ENCODE peak calls at places on chromosomes 5 and 9, in ten cellular contexts. One of them, this sample, is unnamed.
A peak's percentile ranks its signal among the peaks of the same experiment; 100 is the strongest.

GRCh38 chr5:64612349-64612961 is 77.8 kb upstream of the SHISAL2B start:
- DNase-seq in cardiac septum: no peak
- DNase-seq in effector memory CD4-positive, alpha-beta T cell: no peak
- DNase-seq in RPMI7951: peak; percentile 36
- DNase-seq in epithelial cell of proximal tubule: peak; percentile 32
- DNase-seq in activated effector memory CD4-positive, alpha-beta T cell treated with anti-CD3 and anti-CD28 coated beads, Interleukin-2, amount 50 U/mL, for 16 hours: no peak
- DNase-seq in anterior cingulate cortex: peak; percentile 58
- DNase-seq in right atrium auricular region: no peak
- DNase-seq in body of pancreas: peak; percentile 48
- DNase-seq in activated CD8-positive, alpha-beta memory T cell treated with anti-CD3 and anti-CD28 coated beads for 48 hours: no peak
- DNase-seq in this sample: peak; percentile 67

GRCh38 chr5:180118391-180118791 is 46.8 kb upstream of the RNF130 start:
- DNase-seq in epithelial cell of proximal tubule: no peak
- DNase-seq in activated effector memory CD4-positive, alpha-beta T cell treated with anti-CD3 and anti-CD28 coated beads, Interleukin-2, amount 50 U/mL, for 16 hours: peak; percentile 50
- DNase-seq in cardiac septum: peak; percentile 64
- DNase-seq in effector memory CD4-positive, alpha-beta T cell: no peak
- DNase-seq in right atrium auricular region: no peak
- DNase-seq in body of pancreas: no peak
- DNase-seq in anterior cingulate cortex: no peak
- DNase-seq in activated CD8-positive, alpha-beta memory T cell treated with anti-CD3 and anti-CD28 coated beads for 48 hours: no peak
- DNase-seq in RPMI7951: no peak
- DNase-seq in this sample: no peak

GRCh38 chr9:99693888-99694287 is 127.8 kb upstream of the NR4A3 start:
- DNase-seq in epithelial cell of proximal tubule: no peak
- DNase-seq in activated CD8-positive, alpha-beta memory T cell treated with anti-CD3 and anti-CD28 coated beads for 48 hours: no peak
- DNase-seq in effector memory CD4-positive, alpha-beta T cell: no peak
- DNase-seq in cardiac septum: no peak
- DNase-seq in body of pancreas: no peak
- DNase-seq in right atrium auricular region: no peak
- DNase-seq in RPMI7951: no peak
- DNase-seq in anterior cingulate cortex: no peak
- DNase-seq in activated effector memory CD4-positive, alpha-beta T cell treated with anti-CD3 and anti-CD28 coated beads, Interleukin-2, amount 50 U/mL, for 16 hours: no peak
- DNase-seq in this sample: no peak

GRCh38 chr5:132464155-132464939 is 26.2 kb downstream of the IRF1 start:
- DNase-seq in right atrium auricular region: no peak
- DNase-seq in RPMI7951: peak; percentile 59
- DNase-seq in activated effector memory CD4-positive, alpha-beta T cell treated with anti-CD3 and anti-CD28 coated beads, Interleukin-2, amount 50 U/mL, for 16 hours: peak; percentile 76
- DNase-seq in activated CD8-positive, alpha-beta memory T cell treated with anti-CD3 and anti-CD28 coated beads for 48 hours: no peak
- DNase-seq in cardiac septum: no peak
- DNase-seq in anterior cingulate cortex: peak; percentile 30
- DNase-seq in body of pancreas: no peak
- DNase-seq in effector memory CD4-positive, alpha-beta T cell: no peak
- DNase-seq in epithelial cell of proximal tubule: no peak
- DNase-seq in this sample: no peak

GRCh38 chr5:10329808-10330481 is 22.2 kb upstream of the CMBL start:
- DNase-seq in body of pancreas: peak; percentile 47
- DNase-seq in anterior cingulate cortex: peak; percentile 39
- DNase-seq in activated CD8-positive, alpha-beta memory T cell treated with anti-CD3 and anti-CD28 coated beads for 48 hours: no peak
- DNase-seq in right atrium auricular region: peak; percentile 62
- DNase-seq in epithelial cell of proximal tubule: no peak
- DNase-seq in effector memory CD4-positive, alpha-beta T cell: no peak
- DNase-seq in cardiac septum: peak; percentile 71
- DNase-seq in activated effector memory CD4-positive, alpha-beta T cell treated with anti-CD3 and anti-CD28 coated beads, Interleukin-2, amount 50 U/mL, for 16 hours: no peak
- DNase-seq in RPMI7951: peak; percentile 70
- DNase-seq in this sample: peak; percentile 38

GRCh38 chr5:177442066-177442836 is 4.4 kb upstream of the PRR7 start:
- DNase-seq in anterior cingulate cortex: no peak
- DNase-seq in body of pancreas: no peak
- DNase-seq in cardiac septum: no peak
- DNase-seq in activated CD8-positive, alpha-beta memory T cell treated with anti-CD3 and anti-CD28 coated beads for 48 hours: no peak
- DNase-seq in RPMI7951: no peak
- DNase-seq in activated effector memory CD4-positive, alpha-beta T cell treated with anti-CD3 and anti-CD28 coated beads, Interleukin-2, amount 50 U/mL, for 16 hours: no peak
- DNase-seq in epithelial cell of proximal tubule: no peak
- DNase-seq in effector memory CD4-positive, alpha-beta T cell: no peak
- DNase-seq in right atrium auricular region: no peak
- DNase-seq in this sample: no peak

GRCh38 chr5:63916786-63917185 is 45.5 kb downstream of the HTR1A start:
- DNase-seq in cardiac septum: no peak
- DNase-seq in body of pancreas: no peak
- DNase-seq in effector memory CD4-positive, alpha-beta T cell: no peak
- DNase-seq in activated CD8-positive, alpha-beta memory T cell treated with anti-CD3 and anti-CD28 coated beads for 48 hours: no peak
- DNase-seq in anterior cingulate cortex: no peak
- DNase-seq in RPMI7951: peak; percentile 7
- DNase-seq in activated effector memory CD4-positive, alpha-beta T cell treated with anti-CD3 and anti-CD28 coated beads, Interleukin-2, amount 50 U/mL, for 16 hours: no peak
- DNase-seq in epithelial cell of proximal tubule: no peak
- DNase-seq in right atrium auricular region: no peak
- DNase-seq in this sample: no peak

GRCh38 chr5:151383011-151383410 is 35.7 kb upstream of the SLC36A2 start:
- DNase-seq in body of pancreas: no peak
- DNase-seq in epithelial cell of proximal tubule: no peak
- DNase-seq in cardiac septum: no peak
- DNase-seq in right atrium auricular region: no peak
- DNase-seq in activated CD8-positive, alpha-beta memory T cell treated with anti-CD3 and anti-CD28 coated beads for 48 hours: no peak
- DNase-seq in activated effector memory CD4-positive, alpha-beta T cell treated with anti-CD3 and anti-CD28 coated beads, Interleukin-2, amount 50 U/mL, for 16 hours: no peak
- DNase-seq in effector memory CD4-positive, alpha-beta T cell: no peak
- DNase-seq in anterior cingulate cortex: no peak
- DNase-seq in RPMI7951: no peak
- DNase-seq in this sample: no peak

GRCh38 chr9:132995906-132996305 is 17.4 kb downstream of the GFI1B start:
- DNase-seq in body of pancreas: no peak
- DNase-seq in RPMI7951: no peak
- DNase-seq in epithelial cell of proximal tubule: no peak
- DNase-seq in anterior cingulate cortex: no peak
- DNase-seq in effector memory CD4-positive, alpha-beta T cell: no peak
- DNase-seq in activated effector memory CD4-positive, alpha-beta T cell treated with anti-CD3 and anti-CD28 coated beads, Interleukin-2, amount 50 U/mL, for 16 hours: no peak
- DNase-seq in cardiac septum: no peak
- DNase-seq in activated CD8-positive, alpha-beta memory T cell treated with anti-CD3 and anti-CD28 coated beads for 48 hours: no peak
- DNase-seq in right atrium auricular region: no peak
- DNase-seq in this sample: no peak

GRCh38 chr5:9927106-9927505 is 297.0 kb upstream of the TAS2R1 start:
- DNase-seq in epithelial cell of proximal tubule: peak; percentile 80
- DNase-seq in effector memory CD4-positive, alpha-beta T cell: no peak
- DNase-seq in anterior cingulate cortex: no peak
- DNase-seq in body of pancreas: no peak
- DNase-seq in RPMI7951: no peak
- DNase-seq in right atrium auricular region: no peak
- DNase-seq in activated effector memory CD4-positive, alpha-beta T cell treated with anti-CD3 and anti-CD28 coated beads, Interleukin-2, amount 50 U/mL, for 16 hours: no peak
- DNase-seq in cardiac septum: no peak
- DNase-seq in activated CD8-positive, alpha-beta memory T cell treated with anti-CD3 and anti-CD28 coated beads for 48 hours: no peak
- DNase-seq in this sample: no peak

GRCh38 chr9:132141364-132141947 is 20.4 kb upstream of the NTNG2 start:
- DNase-seq in RPMI7951: peak; percentile 52
- DNase-seq in right atrium auricular region: no peak
- DNase-seq in epithelial cell of proximal tubule: no peak
- DNase-seq in effector memory CD4-positive, alpha-beta T cell: no peak
- DNase-seq in anterior cingulate cortex: peak; percentile 70
- DNase-seq in body of pancreas: peak; percentile 32
- DNase-seq in cardiac septum: no peak
- DNase-seq in activated effector memory CD4-positive, alpha-beta T cell treated with anti-CD3 and anti-CD28 coated beads, Interleukin-2, amount 50 U/mL, for 16 hours: no peak
- DNase-seq in activated CD8-positive, alpha-beta memory T cell treated with anti-CD3 and anti-CD28 coated beads for 48 hours: no peak
- DNase-seq in this sample: no peak

GRCh38 chr5:1768283-1769000 is 31.2 kb downstream of the MRPL36 start:
- DNase-seq in body of pancreas: no peak
- DNase-seq in activated effector memory CD4-positive, alpha-beta T cell treated with anti-CD3 and anti-CD28 coated beads, Interleukin-2, amount 50 U/mL, for 16 hours: no peak
- DNase-seq in RPMI7951: no peak
- DNase-seq in cardiac septum: no peak
- DNase-seq in right atrium auricular region: no peak
- DNase-seq in anterior cingulate cortex: no peak
- DNase-seq in activated CD8-positive, alpha-beta memory T cell treated with anti-CD3 and anti-CD28 coated beads for 48 hours: no peak
- DNase-seq in effector memory CD4-positive, alpha-beta T cell: no peak
- DNase-seq in epithelial cell of proximal tubule: no peak
- DNase-seq in this sample: no peak

GRCh38 chr9:18343799-18344198 is 130.2 kb upstream of the ADAMTSL1 start:
- DNase-seq in effector memory CD4-positive, alpha-beta T cell: no peak
- DNase-seq in epithelial cell of proximal tubule: no peak
- DNase-seq in activated CD8-positive, alpha-beta memory T cell treated with anti-CD3 and anti-CD28 coated beads for 48 hours: no peak
- DNase-seq in right atrium auricular region: no peak
- DNase-seq in activated effector memory CD4-positive, alpha-beta T cell treated with anti-CD3 and anti-CD28 coated beads, Interleukin-2, amount 50 U/mL, for 16 hours: no peak
- DNase-seq in cardiac septum: no peak
- DNase-seq in RPMI7951: no peak
- DNase-seq in body of pancreas: no peak
- DNase-seq in anterior cingulate cortex: no peak
- DNase-seq in this sample: no peak

GRCh38 chr5:95689680-95690079 is 6.9 kb upstream of the SPATA9 start:
- DNase-seq in epithelial cell of proximal tubule: no peak
- DNase-seq in RPMI7951: no peak
- DNase-seq in effector memory CD4-positive, alpha-beta T cell: no peak
- DNase-seq in right atrium auricular region: no peak
- DNase-seq in activated CD8-positive, alpha-beta memory T cell treated with anti-CD3 and anti-CD28 coated beads for 48 hours: no peak
- DNase-seq in body of pancreas: no peak
- DNase-seq in anterior cingulate cortex: no peak
- DNase-seq in activated effector memory CD4-positive, alpha-beta T cell treated with anti-CD3 and anti-CD28 coated beads, Interleukin-2, amount 50 U/mL, for 16 hours: no peak
- DNase-seq in cardiac septum: no peak
- DNase-seq in this sample: no peak

GRCh38 chr9:96556701-96557461 is 62.8 kb downstream of the CDC14B start:
- DNase-seq in activated effector memory CD4-positive, alpha-beta T cell treated with anti-CD3 and anti-CD28 coated beads, Interleukin-2, amount 50 U/mL, for 16 hours: no peak
- DNase-seq in anterior cingulate cortex: no peak
- DNase-seq in cardiac septum: no peak
- DNase-seq in activated CD8-positive, alpha-beta memory T cell treated with anti-CD3 and anti-CD28 coated beads for 48 hours: no peak
- DNase-seq in right atrium auricular region: no peak
- DNase-seq in effector memory CD4-positive, alpha-beta T cell: no peak
- DNase-seq in body of pancreas: no peak
- DNase-seq in epithelial cell of proximal tubule: no peak
- DNase-seq in RPMI7951: peak; percentile 75
- DNase-seq in this sample: no peak

GRCh38 chr9:21685502-21685901 is 116.9 kb upstream of the MTAP start:
- DNase-seq in epithelial cell of proximal tubule: no peak
- DNase-seq in cardiac septum: no peak
- DNase-seq in right atrium auricular region: no peak
- DNase-seq in effector memory CD4-positive, alpha-beta T cell: no peak
- DNase-seq in anterior cingulate cortex: no peak
- DNase-seq in RPMI7951: no peak
- DNase-seq in activated CD8-positive, alpha-beta memory T cell treated with anti-CD3 and anti-CD28 coated beads for 48 hours: no peak
- DNase-seq in activated effector memory CD4-positive, alpha-beta T cell treated with anti-CD3 and anti-CD28 coated beads, Interleukin-2, amount 50 U/mL, for 16 hours: no peak
- DNase-seq in body of pancreas: no peak
- DNase-seq in this sample: no peak

GRCh38 chr5:57383093-57383861 is 99.3 kb downstream of the ACTBL2 start:
- DNase-seq in epithelial cell of proximal tubule: no peak
- DNase-seq in RPMI7951: peak; percentile 95
- DNase-seq in activated CD8-positive, alpha-beta memory T cell treated with anti-CD3 and anti-CD28 coated beads for 48 hours: no peak
- DNase-seq in cardiac septum: no peak
- DNase-seq in activated effector memory CD4-positive, alpha-beta T cell treated with anti-CD3 and anti-CD28 coated beads, Interleukin-2, amount 50 U/mL, for 16 hours: peak; percentile 75
- DNase-seq in body of pancreas: no peak
- DNase-seq in anterior cingulate cortex: peak; percentile 3
- DNase-seq in right atrium auricular region: no peak
- DNase-seq in effector memory CD4-positive, alpha-beta T cell: no peak
- DNase-seq in this sample: no peak

GRCh38 chr5:164317676-164318075 is 812.3 kb downstream of the MAT2B start:
- DNase-seq in anterior cingulate cortex: no peak
- DNase-seq in right atrium auricular region: no peak
- DNase-seq in epithelial cell of proximal tubule: no peak
- DNase-seq in cardiac septum: no peak
- DNase-seq in effector memory CD4-positive, alpha-beta T cell: no peak
- DNase-seq in RPMI7951: no peak
- DNase-seq in body of pancreas: no peak
- DNase-seq in activated CD8-positive, alpha-beta memory T cell treated with anti-CD3 and anti-CD28 coated beads for 48 hours: no peak
- DNase-seq in activated effector memory CD4-positive, alpha-beta T cell treated with anti-CD3 and anti-CD28 coated beads, Interleukin-2, amount 50 U/mL, for 16 hours: no peak
- DNase-seq in this sample: no peak

GRCh38 chr5:27821681-27822080 is 783.3 kb upstream of the CDH9 start:
- DNase-seq in body of pancreas: no peak
- DNase-seq in effector memory CD4-positive, alpha-beta T cell: no peak
- DNase-seq in activated CD8-positive, alpha-beta memory T cell treated with anti-CD3 and anti-CD28 coated beads for 48 hours: no peak
- DNase-seq in right atrium auricular region: no peak
- DNase-seq in activated effector memory CD4-positive, alpha-beta T cell treated with anti-CD3 and anti-CD28 coated beads, Interleukin-2, amount 50 U/mL, for 16 hours: no peak
- DNase-seq in cardiac septum: no peak
- DNase-seq in epithelial cell of proximal tubule: no peak
- DNase-seq in anterior cingulate cortex: no peak
- DNase-seq in RPMI7951: peak; percentile 38
- DNase-seq in this sample: no peak

GRCh38 chr9:81557452-81557956 is 131.8 kb downstream of the TLE1 start:
- DNase-seq in right atrium auricular region: no peak
- DNase-seq in activated effector memory CD4-positive, alpha-beta T cell treated with anti-CD3 and anti-CD28 coated beads, Interleukin-2, amount 50 U/mL, for 16 hours: no peak
- DNase-seq in RPMI7951: no peak
- DNase-seq in effector memory CD4-positive, alpha-beta T cell: no peak
- DNase-seq in anterior cingulate cortex: no peak
- DNase-seq in body of pancreas: no peak
- DNase-seq in activated CD8-positive, alpha-beta memory T cell treated with anti-CD3 and anti-CD28 coated beads for 48 hours: no peak
- DNase-seq in cardiac septum: no peak
- DNase-seq in epithelial cell of proximal tubule: no peak
- DNase-seq in this sample: no peak

GRCh38 chr9:114448706-114449105 is 56.6 kb downstream of the WHRN start:
- DNase-seq in right atrium auricular region: no peak
- DNase-seq in RPMI7951: peak; percentile 89
- DNase-seq in activated effector memory CD4-positive, alpha-beta T cell treated with anti-CD3 and anti-CD28 coated beads, Interleukin-2, amount 50 U/mL, for 16 hours: no peak
- DNase-seq in body of pancreas: no peak
- DNase-seq in activated CD8-positive, alpha-beta memory T cell treated with anti-CD3 and anti-CD28 coated beads for 48 hours: no peak
- DNase-seq in epithelial cell of proximal tubule: no peak
- DNase-seq in anterior cingulate cortex: no peak
- DNase-seq in cardiac septum: no peak
- DNase-seq in effector memory CD4-positive, alpha-beta T cell: no peak
- DNase-seq in this sample: no peak

GRCh38 chr9:83583151-83584014 is 39.6 kb upstream of the IDNK start:
- DNase-seq in right atrium auricular region: peak; percentile 63
- DNase-seq in epithelial cell of proximal tubule: no peak
- DNase-seq in activated CD8-positive, alpha-beta memory T cell treated with anti-CD3 and anti-CD28 coated beads for 48 hours: no peak
- DNase-seq in effector memory CD4-positive, alpha-beta T cell: no peak
- DNase-seq in body of pancreas: peak; percentile 68
- DNase-seq in anterior cingulate cortex: peak; percentile 3
- DNase-seq in activated effector memory CD4-positive, alpha-beta T cell treated with anti-CD3 and anti-CD28 coated beads, Interleukin-2, amount 50 U/mL, for 16 hours: peak; percentile 66
- DNase-seq in RPMI7951: peak; percentile 13
- DNase-seq in cardiac septum: no peak
- DNase-seq in this sample: peak; percentile 72

GRCh38 chr9:89684912-89685636 is 80.3 kb downstream of the GADD45G start:
- DNase-seq in effector memory CD4-positive, alpha-beta T cell: no peak
- DNase-seq in cardiac septum: no peak
- DNase-seq in epithelial cell of proximal tubule: no peak
- DNase-seq in activated CD8-positive, alpha-beta memory T cell treated with anti-CD3 and anti-CD28 coated beads for 48 hours: no peak
- DNase-seq in body of pancreas: peak; percentile 81
- DNase-seq in RPMI7951: no peak
- DNase-seq in right atrium auricular region: no peak
- DNase-seq in anterior cingulate cortex: peak; percentile 34
- DNase-seq in activated effector memory CD4-positive, alpha-beta T cell treated with anti-CD3 and anti-CD28 coated beads, Interleukin-2, amount 50 U/mL, for 16 hours: no peak
- DNase-seq in this sample: peak; percentile 80

GRCh38 chr5:149674686-149675085 is 55.4 kb upstream of the PPARGC1B start:
- DNase-seq in RPMI7951: no peak
- DNase-seq in activated CD8-positive, alpha-beta memory T cell treated with anti-CD3 and anti-CD28 coated beads for 48 hours: no peak
- DNase-seq in epithelial cell of proximal tubule: no peak
- DNase-seq in body of pancreas: no peak
- DNase-seq in cardiac septum: peak; percentile 7
- DNase-seq in activated effector memory CD4-positive, alpha-beta T cell treated with anti-CD3 and anti-CD28 coated beads, Interleukin-2, amount 50 U/mL, for 16 hours: no peak
- DNase-seq in right atrium auricular region: no peak
- DNase-seq in anterior cingulate cortex: no peak
- DNase-seq in effector memory CD4-positive, alpha-beta T cell: no peak
- DNase-seq in this sample: no peak

GRCh38 chr5:177474094-177474493 is 660 bp upstream of the DBN1 start:
- DNase-seq in RPMI7951: no peak
- DNase-seq in cardiac septum: no peak
- DNase-seq in epithelial cell of proximal tubule: no peak
- DNase-seq in right atrium auricular region: no peak
- DNase-seq in anterior cingulate cortex: no peak
- DNase-seq in activated effector memory CD4-positive, alpha-beta T cell treated with anti-CD3 and anti-CD28 coated beads, Interleukin-2, amount 50 U/mL, for 16 hours: no peak
- DNase-seq in body of pancreas: no peak
- DNase-seq in activated CD8-positive, alpha-beta memory T cell treated with anti-CD3 and anti-CD28 coated beads for 48 hours: no peak
- DNase-seq in effector memory CD4-positive, alpha-beta T cell: no peak
- DNase-seq in this sample: no peak

GRCh38 chr9:115106642-115107041 is 11.3 kb downstream of the TNC start:
- DNase-seq in epithelial cell of proximal tubule: no peak
- DNase-seq in right atrium auricular region: no peak
- DNase-seq in cardiac septum: no peak
- DNase-seq in activated effector memory CD4-positive, alpha-beta T cell treated with anti-CD3 and anti-CD28 coated beads, Interleukin-2, amount 50 U/mL, for 16 hours: no peak
- DNase-seq in activated CD8-positive, alpha-beta memory T cell treated with anti-CD3 and anti-CD28 coated beads for 48 hours: no peak
- DNase-seq in body of pancreas: no peak
- DNase-seq in anterior cingulate cortex: no peak
- DNase-seq in RPMI7951: peak; percentile 52
- DNase-seq in effector memory CD4-positive, alpha-beta T cell: no peak
- DNase-seq in this sample: no peak